ENCODE peak calls at places on chromosomes 11 and 22, in four cellular contexts. One of them, this sample, is unnamed.

GRCh38 chr22:44664149-44664548 is 37.9 kb upstream of the PRR5 start:
- DNase-seq in neural progenitor cell: no peak
- DNase-seq in lung: peak; percentile 54
- DNase-seq in colonic mucosa: peak; percentile 62
- DNase-seq in this sample: peak; percentile 51

GRCh38 chr11:82797595-82797971 is 63.9 kb upstream of the FAM181B start:
- DNase-seq in colonic mucosa: no peak
- DNase-seq in lung: no peak
- DNase-seq in neural progenitor cell: no peak
- DNase-seq in this sample: no peak

GRCh38 chr11:117435296-117435695 is 107.6 kb downstream of the CEP164 start:
- DNase-seq in colonic mucosa: no peak
- DNase-seq in neural progenitor cell: no peak
- DNase-seq in lung: no peak
- DNase-seq in this sample: no peak

GRCh38 chr11:117315285-117316196 is 515 bp downstream of the BACE1 start:
- DNase-seq in colonic mucosa: no peak
- DNase-seq in neural progenitor cell: no peak
- DNase-seq in lung: no peak
- DNase-seq in this sample: peak; percentile 14

GRCh38 chr11:69726019-69726418 is 22.2 kb upstream of the FGF19 start:
- DNase-seq in neural progenitor cell: no peak
- DNase-seq in lung: no peak
- DNase-seq in colonic mucosa: no peak
- DNase-seq in this sample: no peak

GRCh38 chr22:39292561-39293074 is 26.8 kb downstream of the RPL3 start:
- DNase-seq in colonic mucosa: peak; percentile 90
- DNase-seq in lung: peak; percentile 90
- DNase-seq in neural progenitor cell: peak; percentile 77
- DNase-seq in this sample: peak; percentile 87

GRCh38 chr11:127471662-127472061 is 471.1 kb upstream of the KIRREL3 start:
- DNase-seq in colonic mucosa: no peak
- DNase-seq in lung: no peak
- DNase-seq in neural progenitor cell: no peak
- DNase-seq in this sample: no peak

GRCh38 chr22:45101828-45102227 is 61.9 kb upstream of the NUP50 start:
- DNase-seq in neural progenitor cell: peak; percentile 80
- DNase-seq in lung: peak; percentile 41
- DNase-seq in colonic mucosa: peak; percentile 57
- DNase-seq in this sample: peak; percentile 35

GRCh38 chr11:103091441-103091809 is 535 bp downstream of the DCUN1D5 start:
- DNase-seq in colonic mucosa: peak; percentile 56
- DNase-seq in neural progenitor cell: peak; percentile 58
- DNase-seq in lung: peak; percentile 38
- DNase-seq in this sample: peak; percentile 22

GRCh38 chr11:75625970-75626691 is 42.7 kb downstream of the MAP6 start:
- DNase-seq in neural progenitor cell: no peak
- DNase-seq in lung: peak; percentile 72
- DNase-seq in colonic mucosa: no peak
- DNase-seq in this sample: no peak

GRCh38 chr11:122198291-122198983 is 82.4 kb upstream of the BLID start:
- DNase-seq in neural progenitor cell: no peak
- DNase-seq in lung: no peak
- DNase-seq in colonic mucosa: no peak
- DNase-seq in this sample: no peak

GRCh38 chr11:47917643-47918369 is 62.6 kb upstream of the PTPRJ start:
- DNase-seq in colonic mucosa: peak; percentile 70
- DNase-seq in lung: peak; percentile 95
- DNase-seq in neural progenitor cell: no peak
- DNase-seq in this sample: peak; percentile 99

GRCh38 chr11:34302046-34302921 is 55.5 kb downstream of the ABTB2 start:
- DNase-seq in colonic mucosa: no peak
- DNase-seq in neural progenitor cell: no peak
- DNase-seq in lung: no peak
- DNase-seq in this sample: no peak

DNA sequence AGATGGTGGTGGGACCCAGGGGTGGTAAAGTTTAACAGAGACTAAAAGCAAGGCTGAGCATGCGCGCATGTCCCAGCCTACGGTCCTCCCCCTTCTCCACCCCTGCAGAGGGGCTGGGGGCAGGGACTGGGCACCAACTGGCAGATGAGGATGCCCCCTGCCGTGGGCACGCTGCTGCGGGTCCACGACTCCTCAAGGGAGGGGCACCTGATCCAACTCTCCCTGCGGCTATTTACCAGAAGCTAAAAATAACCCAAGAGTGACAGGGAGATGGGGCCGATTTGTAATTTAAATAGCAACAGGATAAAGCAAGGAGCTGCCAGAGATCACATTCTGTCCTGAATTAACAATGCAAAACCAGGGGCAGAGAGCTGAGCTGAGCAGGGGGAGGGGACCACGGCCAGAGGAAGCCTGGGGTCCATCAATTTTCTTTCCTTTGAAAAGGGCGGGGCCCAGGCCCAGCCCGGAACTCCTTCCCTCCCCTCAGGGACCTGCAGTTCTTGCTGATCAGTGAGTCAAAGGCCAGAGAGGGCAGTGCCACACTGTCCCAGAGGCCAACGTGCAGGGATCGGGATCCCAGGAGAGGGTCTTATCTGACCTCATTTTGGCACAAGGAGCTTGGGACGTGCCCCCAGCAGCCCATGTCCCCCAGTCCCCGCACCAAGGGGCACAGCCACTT is 8.1 kb upstream of the DGKZ start:
- DNase-seq in lung: no peak
- DNase-seq in colonic mucosa: no peak
- DNase-seq in neural progenitor cell: peak; percentile 67
- DNase-seq in this sample: no peak
- TF ChIP-seq CTCF in lung: no peak
- TF ChIP-seq CTCF in colonic mucosa: no peak
- TF ChIP-seq CTCF in neural progenitor cell: no peak
- TF ChIP-seq CTCF in this sample: no peak

GRCh38 chr11:85857098-85857497 is 1.9 kb downstream of the CCDC83 start:
- DNase-seq in colonic mucosa: no peak
- DNase-seq in neural progenitor cell: no peak
- DNase-seq in lung: no peak
- DNase-seq in this sample: no peak

GRCh38 chr11:85855341-85855656 is at the start of gene CCDC83:
- DNase-seq in colonic mucosa: no peak
- DNase-seq in lung: no peak
- DNase-seq in neural progenitor cell: no peak
- DNase-seq in this sample: no peak

GRCh38 chr11:85854557-85855340 is 434 bp upstream of the CCDC83 start:
- DNase-seq in colonic mucosa: peak; percentile 91
- DNase-seq in neural progenitor cell: peak; percentile 98
- DNase-seq in lung: peak; percentile 90
- DNase-seq in this sample: peak; percentile 88

GRCh38 chr11:85848556-85848955 is 6.6 kb upstream of the CCDC83 start:
- DNase-seq in lung: no peak
- DNase-seq in colonic mucosa: no peak
- DNase-seq in neural progenitor cell: no peak
- DNase-seq in this sample: no peak

DNA sequence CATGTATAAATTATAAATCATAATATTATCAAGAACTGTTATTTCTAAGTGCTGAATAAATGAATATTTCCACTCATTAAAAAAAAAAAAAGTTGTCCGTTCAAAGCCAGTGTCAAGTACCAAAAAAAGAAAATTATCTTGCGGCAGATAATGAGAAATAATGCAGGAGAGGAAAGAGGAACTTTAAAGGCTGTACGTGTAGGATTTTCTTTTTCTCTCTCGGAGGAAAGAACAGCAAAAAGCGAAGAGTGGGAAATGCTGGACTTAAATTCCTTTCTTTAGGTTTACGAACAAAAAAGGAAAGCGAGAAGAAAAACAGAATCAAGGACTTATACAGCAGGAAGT is 999 bp upstream of the CCDC83 start:
- DNase-seq in colonic mucosa: no peak
- DNase-seq in lung: no peak
- DNase-seq in neural progenitor cell: no peak
- DNase-seq in this sample: no peak
- H3K27ac ChIP-seq in colonic mucosa: peak overlapping the region; percentile 71
- H3K27ac ChIP-seq in lung: peak overlapping the region; percentile 58
- H3K27ac ChIP-seq in neural progenitor cell: no peak overlapping the region
- H3K27ac ChIP-seq in this sample: no peak overlapping the region

DNA sequence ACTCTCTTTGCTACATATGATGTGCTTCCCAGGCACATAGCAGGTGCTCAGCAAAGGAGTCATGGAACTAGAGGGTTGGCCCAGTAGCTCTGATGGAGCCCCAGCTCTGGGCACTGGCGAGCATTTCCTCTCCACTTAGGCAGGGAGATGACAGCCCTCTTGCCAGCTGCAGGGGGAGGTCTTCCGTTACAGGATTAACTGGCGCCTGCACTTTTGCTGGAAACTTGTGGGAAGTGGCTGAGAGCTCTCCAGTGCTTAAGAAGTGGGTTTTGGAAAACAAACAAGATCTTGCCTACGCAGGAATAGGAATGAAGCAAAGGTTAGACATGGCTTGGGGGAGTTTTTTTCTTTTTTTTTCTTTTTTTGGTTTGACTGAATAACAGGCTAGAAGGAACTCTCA is 75.5 kb downstream of the MICAL2 start:
- DNase-seq in colonic mucosa: no peak
- DNase-seq in lung: peak; percentile 79
- DNase-seq in neural progenitor cell: peak; percentile 59
- DNase-seq in this sample: peak; percentile 86
- TF ChIP-seq CTCF in colonic mucosa: no peak
- TF ChIP-seq CTCF in lung: no peak
- TF ChIP-seq CTCF in neural progenitor cell: no peak
- TF ChIP-seq CTCF in this sample: no peak

GRCh38 chr22:49884503-49885260 is 31.0 kb downstream of the ZBED4 start:
- DNase-seq in colonic mucosa: no peak
- DNase-seq in neural progenitor cell: no peak
- DNase-seq in lung: no peak
- DNase-seq in this sample: no peak

GRCh38 chr22:49881856-49882255 is 28.2 kb downstream of the ZBED4 start:
- DNase-seq in lung: no peak
- DNase-seq in colonic mucosa: no peak
- DNase-seq in neural progenitor cell: no peak
- DNase-seq in this sample: no peak

GRCh38 chr22:49884075-49884474 is 30.4 kb downstream of the ZBED4 start:
- DNase-seq in colonic mucosa: no peak
- DNase-seq in neural progenitor cell: no peak
- DNase-seq in lung: no peak
- DNase-seq in this sample: no peak

GRCh38 chr22:49882519-49883293 is 29.1 kb downstream of the ZBED4 start:
- DNase-seq in lung: no peak
- DNase-seq in colonic mucosa: no peak
- DNase-seq in neural progenitor cell: no peak
- DNase-seq in this sample: no peak

DNA sequence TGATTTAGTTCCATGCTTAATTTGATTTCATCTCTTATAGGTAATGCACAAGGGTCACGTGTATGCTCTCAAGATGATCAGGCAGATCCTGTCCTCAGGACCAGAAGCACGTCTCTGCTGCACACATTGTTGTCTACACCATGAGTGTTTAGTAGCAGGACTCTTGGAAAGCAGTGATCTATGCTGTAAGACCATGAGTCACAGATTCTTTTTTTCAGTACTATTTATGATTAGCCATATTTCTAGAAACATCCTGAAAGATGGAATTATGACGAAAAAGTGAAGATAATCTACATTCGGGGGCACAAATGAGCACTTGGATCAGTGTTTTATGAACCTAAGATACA is 29.6 kb downstream of the ZBED4 start:
- DNase-seq in lung: no peak
- DNase-seq in neural progenitor cell: no peak
- DNase-seq in colonic mucosa: no peak
- DNase-seq in this sample: no peak
- H3K27ac ChIP-seq in lung: no peak overlapping the region
- H3K27ac ChIP-seq in neural progenitor cell: no peak overlapping the region
- H3K27ac ChIP-seq in colonic mucosa: no peak overlapping the region
- H3K27ac ChIP-seq in this sample: no peak overlapping the region

This sample was measured in thyroid gland.